ENCODE peak calls at places on chromosome 3, in four cellular contexts. One of them, this sample, is unnamed.

GRCh38 chr3:173869786-173870185 is 472.2 kb downstream of the NLGN1 start:
- DNase-seq in ureter: no peak
- DNase-seq in non-pigmented ciliary epithelial cell: no peak
- DNase-seq in AG04449: no peak
- DNase-seq in this sample: no peak

GRCh38 chr3:98746882-98747281 is 16.3 kb upstream of the ST3GAL6 start:
- DNase-seq in ureter: no peak
- DNase-seq in non-pigmented ciliary epithelial cell: no peak
- DNase-seq in AG04449: no peak
- DNase-seq in this sample: no peak

GRCh38 chr3:66948853-66949252 is 49.3 kb upstream of the KBTBD8 start:
- DNase-seq in ureter: no peak
- DNase-seq in non-pigmented ciliary epithelial cell: no peak
- DNase-seq in AG04449: no peak
- DNase-seq in this sample: no peak

GRCh38 chr3:173096994-173097785 is 43.8 kb downstream of the SPATA16 start:
- DNase-seq in ureter: no peak
- DNase-seq in non-pigmented ciliary epithelial cell: peak
- DNase-seq in AG04449: no peak
- DNase-seq in this sample: no peak

GRCh38 chr3:10762611-10763247 is 53.3 kb upstream of the SLC6A11 start:
- DNase-seq in ureter: no peak
- DNase-seq in non-pigmented ciliary epithelial cell: no peak
- DNase-seq in AG04449: no peak
- DNase-seq in this sample: no peak

GRCh38 chr3:136708339-136708985 is 43.7 kb downstream of the STAG1 start:
- DNase-seq in ureter: no peak
- DNase-seq in non-pigmented ciliary epithelial cell: no peak
- DNase-seq in AG04449: no peak
- DNase-seq in this sample: no peak

GRCh38 chr3:87997298-87997697 is 61.5 kb downstream of the CGGBP1 start:
- DNase-seq in ureter: no peak
- DNase-seq in non-pigmented ciliary epithelial cell: no peak
- DNase-seq in AG04449: no peak
- DNase-seq in this sample: no peak

GRCh38 chr3:134040066-134040465 is 10.3 kb upstream of the SLCO2A1 start:
- DNase-seq in ureter: no peak
- DNase-seq in non-pigmented ciliary epithelial cell: no peak
- DNase-seq in AG04449: no peak
- DNase-seq in this sample: no peak

GRCh38 chr3:186097317-186097662 is 11.6 kb downstream of the ETV5 start:
- DNase-seq in ureter: no peak
- DNase-seq in non-pigmented ciliary epithelial cell: no peak
- DNase-seq in AG04449: no peak
- DNase-seq in this sample: no peak

GRCh38 chr3:2595486-2595885 is 496.8 kb downstream of the CNTN4 start:
- DNase-seq in ureter: no peak
- DNase-seq in non-pigmented ciliary epithelial cell: no peak
- DNase-seq in AG04449: no peak
- DNase-seq in this sample: no peak

GRCh38 chr3:141243295-141243707 is 11.7 kb downstream of the PXYLP1 start:
- DNase-seq in ureter: no peak
- DNase-seq in non-pigmented ciliary epithelial cell: no peak
- DNase-seq in AG04449: no peak
- DNase-seq in this sample: no peak

GRCh38 chr3:49668861-49669260 is 5.3 kb upstream of the APEH start:
- DNase-seq in ureter: no peak
- DNase-seq in non-pigmented ciliary epithelial cell: no peak
- DNase-seq in AG04449: no peak
- DNase-seq in this sample: no peak

GRCh38 chr3:96622878-96623277 is 191.5 kb upstream of the EPHA6 start:
- DNase-seq in ureter: no peak
- DNase-seq in non-pigmented ciliary epithelial cell: no peak
- DNase-seq in AG04449: no peak
- DNase-seq in this sample: no peak

GRCh38 chr3:155321418-155321817 is 27.9 kb upstream of the STRIT1 start:
- DNase-seq in ureter: no peak
- DNase-seq in non-pigmented ciliary epithelial cell: no peak
- DNase-seq in AG04449: no peak
- DNase-seq in this sample: no peak

GRCh38 chr3:105359098-105359762 is 7.5 kb upstream of the ALCAM start:
- DNase-seq in ureter: no peak
- DNase-seq in non-pigmented ciliary epithelial cell: peak
- DNase-seq in AG04449: no peak
- DNase-seq in this sample: no peak